ENCODE peak calls at places on chromosomes 16 and 17, in eight cellular contexts. One of them, this sample, is unnamed.

GRCh38 chr16:77214411-77215138 is 15.4 kb downstream of the SYCE1L start:
- DNase-seq in lung: no peak
- DNase-seq in substantia nigra: no peak
- DNase-seq in thoracic aorta: no peak
- DNase-seq in stomach: no peak
- DNase-seq in PC-3: peak
- DNase-seq in naive thymus-derived CD4-positive, alpha-beta T cell: no peak
- DNase-seq in OCI-LY7: no peak
- DNase-seq in this sample: no peak

GRCh38 chr16:15521758-15522509 is 87.5 kb downstream of the BMERB1 start:
- DNase-seq in lung: no peak
- DNase-seq in substantia nigra: no peak
- DNase-seq in thoracic aorta: no peak
- DNase-seq in stomach: no peak
- DNase-seq in PC-3: no peak
- DNase-seq in naive thymus-derived CD4-positive, alpha-beta T cell: no peak
- DNase-seq in OCI-LY7: no peak
- DNase-seq in this sample: no peak

GRCh38 chr16:5309946-5310611 is 212.5 kb upstream of the EEF2KMT start:
- DNase-seq in lung: no peak
- DNase-seq in substantia nigra: no peak
- DNase-seq in thoracic aorta: no peak
- DNase-seq in stomach: no peak
- DNase-seq in PC-3: no peak
- DNase-seq in naive thymus-derived CD4-positive, alpha-beta T cell: no peak
- DNase-seq in OCI-LY7: no peak
- DNase-seq in this sample: no peak

GRCh38 chr17:56184650-56185049 is 31.4 kb downstream of the ANKFN1 start:
- DNase-seq in lung: no peak
- DNase-seq in substantia nigra: no peak
- DNase-seq in thoracic aorta: no peak
- DNase-seq in stomach: no peak
- DNase-seq in PC-3: no peak
- DNase-seq in naive thymus-derived CD4-positive, alpha-beta T cell: no peak
- DNase-seq in OCI-LY7: no peak
- DNase-seq in this sample: no peak

GRCh38 chr16:84815446-84815845 is 4.3 kb upstream of the CRISPLD2 start:
- DNase-seq in lung: no peak
- DNase-seq in substantia nigra: no peak
- DNase-seq in thoracic aorta: no peak
- DNase-seq in stomach: no peak
- DNase-seq in PC-3: no peak
- DNase-seq in naive thymus-derived CD4-positive, alpha-beta T cell: no peak
- DNase-seq in OCI-LY7: no peak
- DNase-seq in this sample: no peak

GRCh38 chr17:64572682-64573154 is 65.9 kb downstream of the CEP95 start:
- DNase-seq in lung: no peak
- DNase-seq in substantia nigra: no peak
- DNase-seq in thoracic aorta: no peak
- DNase-seq in stomach: no peak
- DNase-seq in PC-3: peak
- DNase-seq in naive thymus-derived CD4-positive, alpha-beta T cell: no peak
- DNase-seq in OCI-LY7: no peak
- DNase-seq in this sample: no peak

GRCh38 chr17:65902831-65903549 is 288.9 kb downstream of the CEP112 start:
- DNase-seq in lung: no peak
- DNase-seq in substantia nigra: no peak
- DNase-seq in thoracic aorta: no peak
- DNase-seq in stomach: no peak
- DNase-seq in PC-3: no peak
- DNase-seq in naive thymus-derived CD4-positive, alpha-beta T cell: no peak
- DNase-seq in OCI-LY7: no peak
- DNase-seq in this sample: no peak

GRCh38 chr16:30186782-30187555 is 3.6 kb downstream of the CORO1A start:
- DNase-seq in lung: peak
- DNase-seq in substantia nigra: no peak
- DNase-seq in thoracic aorta: no peak
- DNase-seq in stomach: peak
- DNase-seq in PC-3: peak
- DNase-seq in naive thymus-derived CD4-positive, alpha-beta T cell: peak
- DNase-seq in OCI-LY7: peak
- DNase-seq in this sample: peak

GRCh38 chr16:73298562-73298961 is 250.6 kb upstream of the ZFHX3 start:
- DNase-seq in lung: no peak
- DNase-seq in substantia nigra: no peak
- DNase-seq in thoracic aorta: no peak
- DNase-seq in stomach: no peak
- DNase-seq in PC-3: no peak
- DNase-seq in naive thymus-derived CD4-positive, alpha-beta T cell: no peak
- DNase-seq in OCI-LY7: no peak
- DNase-seq in this sample: no peak

GRCh38 chr17:68248199-68248825 is 469 bp downstream of the AMZ2 start:
- DNase-seq in lung: no peak
- DNase-seq in substantia nigra: peak
- DNase-seq in thoracic aorta: no peak
- DNase-seq in stomach: peak
- DNase-seq in PC-3: peak
- DNase-seq in naive thymus-derived CD4-positive, alpha-beta T cell: no peak
- DNase-seq in OCI-LY7: no peak
- DNase-seq in this sample: no peak

GRCh38 chr17:76264755-76265623 is at the start of gene UBALD2:
- DNase-seq in lung: peak
- DNase-seq in substantia nigra: peak
- DNase-seq in thoracic aorta: peak
- DNase-seq in stomach: peak
- DNase-seq in PC-3: peak
- DNase-seq in naive thymus-derived CD4-positive, alpha-beta T cell: peak
- DNase-seq in OCI-LY7: peak
- DNase-seq in this sample: peak

GRCh38 chr17:8420041-8420934 is 15.4 kb upstream of the NDEL1 start:
- DNase-seq in lung: peak
- DNase-seq in substantia nigra: no peak
- DNase-seq in thoracic aorta: no peak
- DNase-seq in stomach: peak
- DNase-seq in PC-3: peak
- DNase-seq in naive thymus-derived CD4-positive, alpha-beta T cell: no peak
- DNase-seq in OCI-LY7: no peak
- DNase-seq in this sample: no peak

GRCh38 chr16:66751135-66751991 is at the start of gene DYNC1LI2:
- DNase-seq in lung: peak
- DNase-seq in substantia nigra: peak
- DNase-seq in thoracic aorta: peak
- DNase-seq in stomach: peak
- DNase-seq in PC-3: peak
- DNase-seq in naive thymus-derived CD4-positive, alpha-beta T cell: peak
- DNase-seq in OCI-LY7: peak
- DNase-seq in this sample: peak

GRCh38 chr16:11989238-11990160 is 13.0 kb downstream of the SNX29 start:
- DNase-seq in lung: no peak
- DNase-seq in substantia nigra: peak
- DNase-seq in thoracic aorta: no peak
- DNase-seq in stomach: no peak
- DNase-seq in PC-3: no peak
- DNase-seq in naive thymus-derived CD4-positive, alpha-beta T cell: no peak
- DNase-seq in OCI-LY7: no peak
- DNase-seq in this sample: peak

GRCh38 chr17:76734080-76734840 is 2.9 kb downstream of the SRSF2 start:
- DNase-seq in lung: no peak
- DNase-seq in substantia nigra: no peak
- DNase-seq in thoracic aorta: no peak
- DNase-seq in stomach: no peak
- DNase-seq in PC-3: no peak
- DNase-seq in naive thymus-derived CD4-positive, alpha-beta T cell: no peak
- DNase-seq in OCI-LY7: peak
- DNase-seq in this sample: no peak

GRCh38 chr16:68668266-68668665 is 23.2 kb downstream of the CDH3 start:
- DNase-seq in lung: no peak
- DNase-seq in substantia nigra: no peak
- DNase-seq in thoracic aorta: no peak
- DNase-seq in stomach: no peak
- DNase-seq in PC-3: peak
- DNase-seq in naive thymus-derived CD4-positive, alpha-beta T cell: no peak
- DNase-seq in OCI-LY7: no peak
- DNase-seq in this sample: no peak

DNA sequence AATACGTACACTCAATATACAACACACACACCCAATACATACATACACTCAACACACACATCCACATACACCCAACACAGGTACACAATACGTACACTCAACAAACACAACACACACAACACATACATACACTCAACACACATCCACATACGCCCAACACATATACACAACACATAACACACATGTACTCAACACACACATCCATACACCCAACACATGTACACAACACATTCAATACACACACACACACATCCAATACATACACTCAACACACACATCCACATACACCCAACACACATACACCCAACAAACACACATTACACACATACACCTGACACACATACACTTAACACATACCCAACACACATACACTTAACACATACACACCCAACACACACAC is 95.9 kb downstream of the CCDC182 start:
- DNase-seq in lung: no peak
- DNase-seq in substantia nigra: no peak
- DNase-seq in thoracic aorta: no peak
- DNase-seq in stomach: no peak
- DNase-seq in PC-3: no peak
- DNase-seq in naive thymus-derived CD4-positive, alpha-beta T cell: no peak
- DNase-seq in OCI-LY7: no peak
- DNase-seq in this sample: no peak
- H3K27ac ChIP-seq in lung: no peak
- H3K27ac ChIP-seq in substantia nigra: no peak
- H3K27ac ChIP-seq in thoracic aorta: no peak
- H3K27ac ChIP-seq in stomach: no peak
- H3K27ac ChIP-seq in PC-3: no peak
- H3K27ac ChIP-seq in naive thymus-derived CD4-positive, alpha-beta T cell: no peak
- H3K27ac ChIP-seq in OCI-LY7: no peak
- H3K27ac ChIP-seq in this sample: no peak

DNA sequence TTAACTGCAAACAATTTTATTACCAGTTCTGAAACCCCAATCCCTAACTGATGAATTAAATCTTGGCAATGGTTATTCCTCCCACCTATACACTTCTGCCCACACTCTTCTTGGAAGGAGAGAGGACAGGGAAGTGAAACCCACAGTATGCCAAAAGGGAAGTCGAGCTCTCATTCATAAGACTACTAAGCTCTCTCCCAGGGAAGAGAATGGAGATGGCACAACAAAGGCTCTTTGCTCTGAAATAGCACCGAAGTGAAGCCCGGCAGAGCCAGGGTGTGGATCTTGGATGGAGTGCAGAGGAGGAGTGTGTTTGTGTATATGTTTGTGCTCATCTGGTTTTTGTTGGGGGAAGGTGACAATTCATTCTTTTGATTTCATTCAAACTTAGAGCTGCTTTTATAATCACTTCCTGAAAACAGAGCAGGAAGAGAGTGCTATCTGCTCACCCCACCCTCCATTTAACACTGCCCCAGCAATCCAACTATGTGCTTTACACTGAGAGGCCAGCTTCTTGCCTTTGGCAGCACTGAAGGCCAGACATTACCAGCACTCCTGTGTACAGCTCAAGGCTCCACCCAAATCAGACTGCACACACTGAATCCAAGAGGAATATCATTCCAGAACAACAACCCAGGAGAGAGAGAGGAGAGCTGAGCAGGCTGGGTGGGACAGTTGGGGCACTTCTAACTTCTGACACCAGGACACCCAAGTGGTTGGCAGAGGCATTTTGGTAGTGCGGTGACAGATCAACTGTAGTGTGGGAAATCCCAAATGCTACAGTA is 68.8 kb downstream of the HIC1 start:
- DNase-seq in lung: no peak
- DNase-seq in substantia nigra: no peak
- DNase-seq in thoracic aorta: no peak
- DNase-seq in stomach: no peak
- DNase-seq in PC-3: no peak
- DNase-seq in naive thymus-derived CD4-positive, alpha-beta T cell: no peak
- DNase-seq in OCI-LY7: peak
- DNase-seq in this sample: no peak
- H3K27ac ChIP-seq in lung: peak
- H3K27ac ChIP-seq in substantia nigra: peak
- H3K27ac ChIP-seq in thoracic aorta: peak
- H3K27ac ChIP-seq in stomach: peak
- H3K27ac ChIP-seq in PC-3: no peak
- H3K27ac ChIP-seq in naive thymus-derived CD4-positive, alpha-beta T cell: no peak
- H3K27ac ChIP-seq in OCI-LY7: no peak
- H3K27ac ChIP-seq in this sample: peak

GRCh38 chr16:87310610-87311009 is 6.6 kb downstream of the C16orf95 start:
- DNase-seq in lung: no peak
- DNase-seq in substantia nigra: no peak
- DNase-seq in thoracic aorta: no peak
- DNase-seq in stomach: no peak
- DNase-seq in PC-3: no peak
- DNase-seq in naive thymus-derived CD4-positive, alpha-beta T cell: no peak
- DNase-seq in OCI-LY7: no peak
- DNase-seq in this sample: no peak

GRCh38 chr16:87312008-87312407 is 5.2 kb downstream of the C16orf95 start:
- DNase-seq in lung: no peak
- DNase-seq in substantia nigra: no peak
- DNase-seq in thoracic aorta: no peak
- DNase-seq in stomach: no peak
- DNase-seq in PC-3: no peak
- DNase-seq in naive thymus-derived CD4-positive, alpha-beta T cell: no peak
- DNase-seq in OCI-LY7: no peak
- DNase-seq in this sample: no peak

GRCh38 chr16:87308826-87309225 is 8.4 kb downstream of the C16orf95 start:
- DNase-seq in lung: no peak
- DNase-seq in substantia nigra: no peak
- DNase-seq in thoracic aorta: no peak
- DNase-seq in stomach: no peak
- DNase-seq in PC-3: no peak
- DNase-seq in naive thymus-derived CD4-positive, alpha-beta T cell: no peak
- DNase-seq in OCI-LY7: no peak
- DNase-seq in this sample: no peak

GRCh38 chr16:87311387-87311786 is 5.8 kb downstream of the C16orf95 start:
- DNase-seq in lung: no peak
- DNase-seq in substantia nigra: no peak
- DNase-seq in thoracic aorta: no peak
- DNase-seq in stomach: no peak
- DNase-seq in PC-3: no peak
- DNase-seq in naive thymus-derived CD4-positive, alpha-beta T cell: no peak
- DNase-seq in OCI-LY7: no peak
- DNase-seq in this sample: no peak

GRCh38 chr16:87309912-87310485 is 7.2 kb downstream of the C16orf95 start:
- DNase-seq in lung: no peak
- DNase-seq in substantia nigra: no peak
- DNase-seq in thoracic aorta: no peak
- DNase-seq in stomach: no peak
- DNase-seq in PC-3: no peak
- DNase-seq in naive thymus-derived CD4-positive, alpha-beta T cell: no peak
- DNase-seq in OCI-LY7: no peak
- DNase-seq in this sample: no peak
- H3K27ac ChIP-seq in lung: no peak
- H3K27ac ChIP-seq in substantia nigra: no peak
- H3K27ac ChIP-seq in thoracic aorta: no peak
- H3K27ac ChIP-seq in stomach: no peak
- H3K27ac ChIP-seq in PC-3: no peak
- H3K27ac ChIP-seq in naive thymus-derived CD4-positive, alpha-beta T cell: no peak
- H3K27ac ChIP-seq in OCI-LY7: no peak
- H3K27ac ChIP-seq in this sample: no peak

DNA sequence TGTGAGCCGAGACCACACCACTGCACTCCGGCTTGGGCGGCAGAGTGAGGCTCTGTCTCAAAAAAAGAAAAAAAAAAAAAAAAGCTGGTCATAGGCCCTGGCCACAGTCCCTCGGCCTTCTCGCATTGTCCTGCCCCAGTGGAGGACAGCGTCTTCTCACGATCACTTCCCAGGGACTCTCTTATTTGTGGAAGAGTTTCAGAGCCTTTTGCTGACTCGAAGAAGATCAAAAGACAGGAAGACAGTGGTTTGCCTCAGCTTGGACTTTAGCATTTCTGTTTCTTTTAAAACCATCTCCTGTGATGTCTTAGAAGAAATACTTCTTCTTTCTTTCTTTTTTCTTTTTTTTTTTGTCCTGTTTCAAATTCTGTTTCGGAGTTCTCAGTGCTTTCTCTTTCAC is 210.0 kb downstream of the FTO start:
- DNase-seq in lung: no peak
- DNase-seq in substantia nigra: no peak
- DNase-seq in thoracic aorta: no peak
- DNase-seq in stomach: no peak
- DNase-seq in PC-3: no peak
- DNase-seq in naive thymus-derived CD4-positive, alpha-beta T cell: no peak
- DNase-seq in OCI-LY7: no peak
- DNase-seq in this sample: no peak
- H3K27ac ChIP-seq in lung: peak
- H3K27ac ChIP-seq in substantia nigra: no peak
- H3K27ac ChIP-seq in thoracic aorta: no peak
- H3K27ac ChIP-seq in stomach: no peak
- H3K27ac ChIP-seq in PC-3: no peak
- H3K27ac ChIP-seq in naive thymus-derived CD4-positive, alpha-beta T cell: no peak
- H3K27ac ChIP-seq in OCI-LY7: no peak
- H3K27ac ChIP-seq in this sample: no peak

This sample was measured in caudate nucleus.